ENCODE peak calls at places on chromosomes 3 and 15, in eight cellular contexts. U, O, V, E, C, L, J and B are unnamed samples.

GRCh38 chr3:154122912-154123559 is 1.8 kb downstream of the ARHGEF26 start:
- DNase-seq in U (no peak), O (no peak), V (no peak), E (no peak), C (no peak), L (no peak), J (no peak), B (no peak)

GRCh38 chr15:90001062-90001682 is at the start of gene ZNF710:
- DNase-seq in U (peak; percentile 49), O (peak; percentile 70), V (peak; percentile 77), E (peak; percentile 64), C (peak; percentile 48), L (no peak), J (no peak), B (peak; percentile 57)

GRCh38 chr15:41957021-41957897 is 15.1 kb downstream of the EHD4 start:
- DNase-seq in U (no peak), O (no peak), V (no peak), E (no peak), C (no peak), L (no peak), J (no peak), B (no peak)

GRCh38 chr15:89104172-89104564 is 15.9 kb downstream of the ABHD2 start:
- DNase-seq in U (no peak), O (no peak), V (no peak), E (no peak), C (peak; percentile 69), L (no peak), J (no peak), B (no peak)

GRCh38 chr3:1214928-1215327 is 122.1 kb downstream of the CNTN6 start:
- DNase-seq in U (no peak), O (no peak), V (no peak), E (no peak), C (no peak), L (no peak), J (no peak), B (no peak)

GRCh38 chr3:192915306-192915705 is 2.4 kb downstream of the MB21D2 start:
- DNase-seq in U (no peak), O (peak; percentile 3), V (no peak), E (no peak), C (no peak), L (peak; percentile 30), J (no peak), B (peak; percentile 54)

GRCh38 chr3:67863869-67864268 is 209.5 kb upstream of the SUCLG2 start:
- DNase-seq in U (no peak), O (peak; percentile 29), V (peak; percentile 6), E (no peak), C (no peak), L (no peak), J (no peak), B (no peak)

GRCh38 chr3:11238880-11239279 is 33.3 kb upstream of the ATG7 start:
- DNase-seq in U (no peak), O (no peak), V (no peak), E (no peak), C (no peak), L (no peak), J (no peak), B (no peak)

GRCh38 chr3:60207833-60208367 is 1043.4 kb downstream of the FHIT start:
- DNase-seq in U (no peak), O (no peak), V (no peak), E (no peak), C (no peak), L (no peak), J (no peak), B (no peak)

GRCh38 chr15:74767167-74768098 is 14.4 kb upstream of the CSK start:
- DNase-seq in U (no peak), O (no peak), V (no peak), E (peak; percentile 28), C (no peak), L (no peak), J (no peak), B (no peak)

GRCh38 chr3:126205717-126206655 is 25.6 kb upstream of the ALDH1L1 start:
- DNase-seq in U (no peak), O (no peak), V (no peak), E (no peak), C (peak; percentile 66), L (no peak), J (no peak), B (no peak)

GRCh38 chr3:127373701-127374625 is 86.1 kb upstream of the PRR20G start:
- DNase-seq in U (peak; percentile 20), O (peak; percentile 18), V (peak; percentile 3), E (peak; percentile 51), C (no peak), L (no peak), J (no peak), B (peak; percentile 30)

GRCh38 chr3:9934235-9934621 is 594 bp downstream of the CRELD1 start:
- DNase-seq in U (no peak), O (peak; percentile 40), V (no peak), E (no peak), C (no peak), L (no peak), J (no peak), B (no peak)

GRCh38 chr3:155766206-155766605 is 21.3 kb upstream of the PLCH1 start:
- DNase-seq in U (no peak), O (no peak), V (no peak), E (no peak), C (no peak), L (no peak), J (no peak), B (no peak)

GRCh38 chr15:90592144-90592887 is 62.6 kb downstream of the CRTC3 start:
- DNase-seq in U (no peak), O (no peak), V (no peak), E (no peak), C (no peak), L (no peak), J (no peak), B (no peak)

GRCh38 chr15:74787251-74788041 is 5.6 kb downstream of the CSK start:
- DNase-seq in U (peak; percentile 88), O (peak; percentile 97), V (peak; percentile 84), E (peak; percentile 81), C (peak; percentile 50), L (peak; percentile 37), J (peak; percentile 78), B (peak; percentile 70)

GRCh38 chr3:112378989-112379692 is 46.2 kb downstream of the CD200 start:
- DNase-seq in U (no peak), O (no peak), V (no peak), E (no peak), C (no peak), L (no peak), J (peak; percentile 65), B (no peak)

DNA sequence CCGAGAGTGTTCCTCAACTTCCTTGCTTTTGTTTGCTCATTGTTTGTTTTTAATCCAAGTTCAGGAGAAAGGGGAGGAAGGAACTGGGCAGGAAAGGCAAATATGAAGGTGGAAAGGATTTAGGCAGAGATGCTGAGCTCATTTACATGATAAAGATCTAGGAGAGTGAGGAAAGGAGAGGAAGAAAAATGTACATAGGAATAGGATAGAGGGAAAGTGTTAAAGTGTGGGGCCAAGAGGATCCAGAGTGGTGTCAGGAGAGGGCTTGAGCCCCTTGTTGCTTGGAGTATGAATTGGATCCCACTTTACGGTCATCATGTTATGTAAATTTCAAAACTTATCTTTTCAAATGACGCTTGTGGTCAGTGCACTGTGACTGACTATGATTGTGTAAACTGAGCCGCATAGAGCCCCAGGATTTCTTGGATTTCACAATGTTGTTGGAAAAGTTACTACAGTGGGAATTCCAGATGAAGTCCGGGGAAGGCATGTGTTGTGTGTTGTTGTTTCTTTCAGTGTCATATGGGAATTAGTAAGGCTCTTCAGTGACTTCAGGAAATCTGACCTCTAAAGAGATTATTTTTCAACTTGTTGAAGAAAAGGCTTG is 15.0 kb upstream of the PLD1 start:
- DNase-seq in U (no peak), O (no peak), V (no peak), E (no peak), C (peak; percentile 57), L (no peak), J (no peak), B (no peak)
- H3K27ac ChIP-seq in U (peak overlapping the region; percentile 9), O (no peak overlapping the region), V (peak overlapping the region; percentile 83), E (peak overlapping the region; percentile 18), C (peak overlapping the region; percentile 23), L (peak overlapping the region; percentile 75), J (no peak overlapping the region), B (no peak overlapping the region)

DNA sequence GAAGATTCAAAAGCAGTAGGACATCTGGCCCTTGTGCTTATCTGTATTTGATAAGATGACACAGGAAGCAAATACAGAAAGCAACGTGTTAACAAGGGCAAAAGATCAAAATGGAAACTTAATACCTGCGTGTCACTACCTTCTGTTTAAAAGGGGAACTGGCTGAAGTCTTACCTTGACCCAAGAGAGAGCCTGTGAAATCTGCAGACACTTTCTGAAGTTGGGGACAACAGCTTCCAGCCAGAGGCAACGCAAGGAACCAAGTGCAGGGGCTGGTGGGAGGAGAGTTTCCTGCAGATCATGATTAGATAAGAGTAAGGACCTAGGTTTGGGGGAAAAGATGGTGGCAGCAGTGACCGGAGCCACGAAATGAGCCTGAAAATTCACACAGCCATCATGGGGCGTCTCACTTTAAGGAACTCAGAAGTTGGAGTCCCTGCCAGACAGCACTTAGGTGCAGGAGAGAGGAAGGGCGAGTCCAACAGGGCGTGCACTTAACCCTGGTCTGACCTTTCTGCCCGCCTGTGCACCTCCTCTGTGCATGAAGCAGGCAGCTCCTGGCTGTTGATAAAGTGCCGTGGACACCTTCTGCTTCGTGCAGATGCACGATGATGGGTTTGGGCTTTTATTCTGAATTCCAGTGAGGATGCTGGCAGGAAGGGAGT is 153.5 kb upstream of the BHLHE40 start:
- DNase-seq in U (peak; percentile 76), O (no peak), V (peak; percentile 26), E (peak; percentile 85), C (no peak), L (peak; percentile 79), J (peak; percentile 78), B (no peak)
- H3K27ac ChIP-seq in U (peak overlapping the region; percentile 81), O (no peak overlapping the region), V (peak overlapping the region; percentile 87), E (peak overlapping the region; percentile 89), C (peak overlapping the region; percentile 75), L (peak overlapping the region; percentile 86), J (peak overlapping the region; percentile 86), B (peak overlapping the region; percentile 43)

GRCh38 chr15:36598529-36599177 is 19.2 kb downstream of the CDIN1 start:
- DNase-seq in U (no peak), O (no peak), V (no peak), E (no peak), C (no peak), L (no peak), J (no peak), B (no peak)

GRCh38 chr15:36601952-36602351 is 22.5 kb downstream of the CDIN1 start:
- DNase-seq in U (no peak), O (no peak), V (no peak), E (no peak), C (no peak), L (no peak), J (no peak), B (no peak)

GRCh38 chr15:36599824-36600365 is 20.5 kb downstream of the CDIN1 start:
- DNase-seq in U (no peak), O (no peak), V (no peak), E (no peak), C (no peak), L (no peak), J (no peak), B (no peak)

GRCh38 chr15:36605626-36606263 is 26.3 kb downstream of the CDIN1 start:
- DNase-seq in U (no peak), O (no peak), V (no peak), E (no peak), C (no peak), L (no peak), J (no peak), B (no peak)

GRCh38 chr15:36601497-36601932 is 22.1 kb downstream of the CDIN1 start:
- DNase-seq in U (peak; percentile 32), O (no peak), V (no peak), E (no peak), C (peak; percentile 43), L (no peak), J (no peak), B (no peak)
- H3K27ac ChIP-seq in U (peak overlapping the region; percentile 62), O (no peak overlapping the region), V (no peak overlapping the region), E (peak overlapping the region; percentile 4), C (no peak overlapping the region), L (no peak overlapping the region), J (peak overlapping the region; percentile 94), B (no peak overlapping the region)

GRCh38 chr3:4720316-4721075 is 227.3 kb downstream of the ITPR1 start:
- DNase-seq in U (peak; percentile 72), O (no peak), V (peak; percentile 70), E (no peak), C (peak; percentile 80), L (peak; percentile 65), J (peak; percentile 62), B (no peak)
- H3K27ac ChIP-seq in U (peak overlapping the region; percentile 64), O (no peak overlapping the region), V (peak overlapping the region; percentile 75), E (peak overlapping the region; percentile 79), C (peak overlapping the region; percentile 31), L (no peak overlapping the region), J (no peak overlapping the region), B (peak overlapping the region; percentile 87)